ENCODE peak calls at places on chromosome 13, in seven cellular contexts. T is IMR-90; P is heart right ventricle; D is tibial nerve; M is GM23338; X is MM.1S; V is naive thymus-derived CD4-positive, alpha-beta T cell. H is an unnamed sample.

GRCh38 chr13:108594153-108594552 is 35.3 kb upstream of the MYO16 start:
- DNase-seq in M (no peak), P (no peak), X (no peak), T (no peak), D (no peak), V (no peak), H (no peak)

GRCh38 chr13:55155046-55155445 is 1985.7 kb upstream of the PRR20A start:
- DNase-seq in X (no peak), D (no peak), M (no peak), T (no peak), P (no peak), V (no peak), H (no peak)

GRCh38 chr13:30869491-30869890 is 36.6 kb upstream of the MEDAG start:
- DNase-seq in P (peak), D (no peak), T (peak), V (no peak), X (no peak), M (no peak), H (peak)

GRCh38 chr13:23739597-23739996 is 149.6 kb downstream of the MIPEP start:
- DNase-seq in P (no peak), D (no peak), V (no peak), X (no peak), M (no peak), T (no peak), H (no peak)

GRCh38 chr13:104477256-104477655 is 1411.0 kb upstream of the SLC10A2 start:
- DNase-seq in V (no peak), M (no peak), X (no peak), T (no peak), D (no peak), P (no peak), H (no peak)

GRCh38 chr13:68551701-68552522 is 1321.8 kb upstream of the PCDH9 start:
- DNase-seq in T (no peak), X (peak), P (no peak), M (no peak), D (no peak), V (no peak), H (no peak)

GRCh38 chr13:79901336-79901735 is 420.4 kb downstream of the NDFIP2 start:
- DNase-seq in T (peak), V (no peak), M (peak), P (no peak), X (no peak), D (no peak), H (no peak)

GRCh38 chr13:79398915-79399314 is 7.1 kb downstream of the RBM26 start:
- DNase-seq in T (peak), P (no peak), X (no peak), M (no peak), V (no peak), D (no peak), H (no peak)

GRCh38 chr13:50679321-50679720 is 164.2 kb downstream of the DLEU7 start:
- DNase-seq in D (no peak), M (no peak), V (no peak), X (no peak), T (no peak), P (no peak), H (no peak)

GRCh38 chr13:25489238-25489637 is 117.5 kb downstream of the ATP8A2 start:
- DNase-seq in X (no peak), D (no peak), T (no peak), P (no peak), M (peak), V (no peak), H (no peak)

GRCh38 chr13:19632915-19633339 is 532 bp upstream of the MPHOSPH8 start:
- DNase-seq in V (no peak), P (no peak), X (no peak), M (no peak), T (no peak), D (no peak), H (no peak)

GRCh38 chr13:51674276-51674675 is 90.0 kb downstream of the WDFY2 start:
- DNase-seq in D (no peak), T (no peak), X (no peak), P (no peak), V (no peak), M (peak), H (no peak)

GRCh38 chr13:23651887-23652286 is 81.7 kb downstream of the TNFRSF19 start:
- DNase-seq in V (no peak), X (no peak), T (no peak), P (no peak), M (no peak), D (no peak), H (no peak)

GRCh38 chr13:52010890-52011689 is at the start of gene ATP7B:
- DNase-seq in M (peak), X (peak), V (peak), T (no peak), P (peak), D (no peak), H (no peak)

GRCh38 chr13:73722120-73722519 is 412.1 kb downstream of the KLF12 start:
- DNase-seq in D (no peak), T (peak), V (no peak), M (peak), P (no peak), X (no peak), H (no peak)

GRCh38 chr13:65943711-65944110 is 1286.4 kb downstream of the PCDH9 start:
- DNase-seq in V (no peak), T (no peak), D (no peak), M (no peak), P (no peak), X (no peak), H (no peak)

DNA sequence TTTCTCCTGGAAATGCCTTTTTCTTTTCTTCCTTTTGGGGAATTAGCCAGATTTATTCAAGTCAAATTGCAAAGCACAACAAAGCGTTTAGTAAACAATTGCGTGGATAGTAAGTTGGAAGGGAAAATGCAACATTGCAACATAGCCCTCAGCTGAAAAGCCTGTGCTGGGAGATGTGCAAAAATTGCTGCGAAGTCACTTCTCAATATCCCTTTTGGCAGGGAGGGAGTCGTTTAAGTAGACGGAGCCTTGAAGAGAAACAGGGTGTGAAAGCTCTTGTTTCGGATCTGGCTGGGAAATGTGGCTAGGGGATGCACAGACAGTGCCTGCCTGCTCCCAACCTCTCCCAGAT is 56.9 kb downstream of the SLC7A1 start:
- DNase-seq in X (no peak), M (no peak), V (no peak), P (no peak), D (no peak), T (no peak), H (no peak)
- H3K27ac ChIP-seq in X (no peak), M (peak), V (no peak), P (no peak), D (no peak), T (no peak), H (no peak)

GRCh38 chr13:111558700-111559088 is 238.3 kb downstream of the TEX29 start:
- DNase-seq in M (no peak), P (no peak), D (no peak), X (no peak), T (no peak), V (no peak), H (no peak)

GRCh38 chr13:111564657-111565056 is 244.2 kb downstream of the TEX29 start:
- DNase-seq in T (no peak), D (no peak), M (no peak), V (no peak), P (no peak), X (no peak), H (no peak)

GRCh38 chr13:111559612-111560423 is 239.4 kb downstream of the TEX29 start:
- DNase-seq in X (no peak), M (no peak), P (no peak), D (no peak), T (no peak), V (no peak), H (no peak)

GRCh38 chr13:111557921-111558699 is 237.7 kb downstream of the TEX29 start:
- DNase-seq in D (no peak), M (no peak), T (no peak), P (no peak), V (no peak), X (no peak), H (no peak)

DNA sequence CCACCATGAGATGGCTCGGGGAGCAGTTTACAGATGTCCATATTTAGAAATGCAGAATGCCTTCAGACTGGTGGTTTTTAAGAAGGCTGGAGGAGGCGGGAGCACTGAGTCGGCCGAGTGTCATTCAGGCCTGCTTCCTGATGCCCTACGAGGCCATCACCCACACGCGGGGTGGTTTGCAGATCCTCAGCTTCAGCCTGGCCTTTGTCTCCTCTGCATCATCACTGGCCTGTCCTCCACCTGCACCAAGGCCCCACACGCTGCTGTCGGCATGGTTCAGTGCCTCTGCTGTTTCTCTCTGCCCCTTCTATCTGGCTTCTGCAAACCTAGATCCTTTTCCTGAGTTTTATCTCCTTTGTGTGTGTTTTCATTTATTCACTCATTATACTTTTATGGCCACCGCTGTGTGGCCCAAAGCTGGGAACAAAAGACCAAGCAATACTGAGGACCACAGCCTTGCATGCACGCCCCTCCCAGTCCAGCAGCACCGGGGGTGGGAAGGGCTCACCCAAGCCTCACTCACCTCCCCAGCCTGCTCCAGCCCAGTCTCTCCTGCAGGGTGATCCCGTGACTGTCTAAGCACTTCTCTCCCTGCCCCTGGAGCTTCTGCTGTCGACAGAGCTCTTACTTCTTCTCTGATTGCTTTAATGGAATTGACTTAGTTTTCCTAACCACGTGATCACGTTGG is 240.8 kb downstream of the TEX29 start:
- DNase-seq in P (no peak), X (no peak), V (no peak), D (no peak), M (no peak), T (no peak), H (no peak)
- H3K4me3 ChIP-seq in P (no peak), X (no peak), V (no peak), D (no peak), M (no peak), T (no peak), H (no peak)

GRCh38 chr13:76153239-76153638 is 517.1 kb downstream of the LMO7 start:
- DNase-seq in X (peak), V (no peak), M (no peak), D (no peak), T (no peak), P (no peak), H (no peak)

GRCh38 chr13:76148374-76148773 is 512.2 kb downstream of the LMO7 start:
- DNase-seq in M (no peak), X (peak), V (no peak), P (no peak), T (no peak), D (no peak), H (no peak)

GRCh38 chr13:76148926-76149325 is 512.8 kb downstream of the LMO7 start:
- DNase-seq in X (no peak), P (no peak), T (peak), M (no peak), V (no peak), D (no peak), H (no peak)
- H3K27ac ChIP-seq in X (no peak), P (no peak), T (no peak), M (no peak), V (no peak), D (no peak), H (no peak)

GRCh38 chr13:57634829-57635165 is 3.3 kb downstream of the PCDH17 start:
- DNase-seq in D (no peak), M (peak), T (no peak), P (peak), V (no peak), X (no peak), H (no peak)

GRCh38 chr13:57635541-57635940 is 4.0 kb downstream of the PCDH17 start:
- DNase-seq in P (no peak), T (no peak), V (no peak), M (no peak), D (no peak), X (no peak), H (no peak)

GRCh38 chr13:57638147-57638890 is 6.8 kb downstream of the PCDH17 start:
- DNase-seq in P (no peak), T (no peak), D (no peak), V (no peak), M (no peak), X (no peak), H (no peak)

GRCh38 chr13:57636811-57637210 is 5.3 kb downstream of the PCDH17 start:
- DNase-seq in P (no peak), M (no peak), D (no peak), T (no peak), V (no peak), X (no peak), H (no peak)

DNA sequence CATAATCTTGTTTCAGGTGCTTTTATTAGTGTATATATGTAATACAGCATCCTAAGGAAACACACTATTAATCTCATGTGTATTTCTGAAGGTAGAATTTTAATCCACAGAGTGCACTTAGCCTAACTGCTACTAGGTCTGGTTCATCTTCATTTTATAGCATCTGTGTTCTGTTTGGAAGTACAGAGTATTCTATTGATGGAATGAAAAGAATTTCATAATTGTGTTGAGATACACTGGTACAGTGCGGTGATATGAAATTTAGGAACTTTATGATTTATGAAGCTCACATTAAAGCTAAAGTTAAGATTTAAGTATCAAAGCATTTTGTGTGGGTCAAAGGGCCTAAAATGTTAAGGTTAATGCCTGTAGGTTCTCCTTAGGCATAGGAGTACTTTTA is 6.0 kb downstream of the PCDH17 start:
- DNase-seq in V (no peak), M (no peak), T (no peak), D (no peak), P (no peak), X (no peak), H (no peak)
- H3K4me3 ChIP-seq in V (no peak), M (no peak), T (no peak), D (no peak), P (no peak), X (no peak), H (peak)

DNA sequence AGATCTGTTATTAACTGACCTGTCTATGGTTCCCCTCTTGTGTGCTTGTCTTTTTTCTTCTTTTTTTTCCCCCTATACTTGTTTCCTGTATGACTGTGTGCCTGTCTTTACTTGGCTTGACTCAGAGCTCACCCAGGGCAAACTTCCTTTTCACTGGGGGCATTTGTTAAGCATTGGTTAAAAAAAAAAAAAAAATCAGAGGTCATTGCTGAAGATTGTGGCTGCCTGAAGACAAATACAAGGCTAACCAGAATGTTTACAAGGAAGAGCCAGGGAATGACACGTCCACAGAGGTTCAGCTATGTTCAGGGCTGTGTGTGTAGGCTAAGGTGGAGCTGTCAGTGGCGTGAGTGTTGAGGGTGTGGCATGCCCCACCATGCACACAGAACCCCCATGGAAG is 47.1 kb downstream of the LNX2 start:
- DNase-seq in P (no peak), V (no peak), M (no peak), D (no peak), T (peak), X (no peak), H (no peak)
- H3K27ac ChIP-seq in P (no peak), V (no peak), M (no peak), D (no peak), T (no peak), X (no peak), H (no peak)

DNA sequence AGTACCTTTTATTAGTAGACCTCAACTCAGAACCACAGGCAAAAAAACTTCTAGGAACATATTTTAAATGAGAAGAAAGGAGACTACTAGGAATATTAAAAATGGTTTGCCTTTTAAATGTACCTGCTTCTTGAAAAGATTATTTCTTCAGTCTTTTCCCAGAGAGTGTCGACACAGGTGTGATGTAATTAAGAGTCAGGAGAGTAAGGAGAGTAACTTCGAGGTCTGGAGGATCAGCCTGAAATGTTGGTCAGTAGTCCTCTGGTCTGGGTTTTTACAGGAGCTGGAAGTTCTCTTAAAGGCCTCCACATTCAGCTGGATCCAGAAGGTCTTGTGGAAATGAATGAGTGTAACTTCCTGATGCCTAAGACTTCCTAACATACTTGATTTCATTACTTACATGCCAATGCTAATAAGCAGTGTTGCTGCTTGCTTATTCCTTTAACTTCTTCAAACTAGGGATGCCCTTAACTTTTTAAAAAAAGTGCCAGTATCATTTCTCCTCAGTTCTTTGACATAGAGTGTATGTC is at the start of gene KCTD4:
- DNase-seq in X (no peak), T (peak), V (no peak), D (no peak), M (no peak), P (no peak), H (no peak)
- H3K4me3 ChIP-seq in X (no peak), T (peak), V (no peak), D (no peak), M (no peak), P (no peak), H (no peak)

GRCh38 chr13:44373247-44373600 is 400 bp upstream of the SERP2 start:
- DNase-seq in V (no peak), T (no peak), P (no peak), M (peak), D (no peak), X (no peak), H (no peak)
- H3K27ac ChIP-seq in V (no peak), T (no peak), P (peak), M (no peak), D (peak), X (no peak), H (peak)

H was measured in left ventricle myocardium inferior.